ENCODE peak calls at places on chromosomes 3 and 15, in ten cellular contexts. Z, C, L, A, B, H, D, W, K and I are unnamed samples.

GRCh38 chr3:123088360-123088759 is 21.5 kb downstream of the PDIA5 start:
- DNase-seq in H (no peak), L (no peak), B (no peak), A (no peak), Z (no peak), K (no peak), D (no peak), C (no peak), W (no peak), I (no peak)

GRCh38 chr3:69058180-69058946 is 6.2 kb upstream of the TMF1 start:
- DNase-seq in B (no peak), A (no peak), C (no peak), L (no peak), H (no peak), D (no peak), W (no peak), K (no peak), Z (no peak), I (no peak)

GRCh38 chr15:27019687-27020086 is 48.7 kb downstream of the GABRG3 start:
- DNase-seq in Z (no peak), B (no peak), W (no peak), C (no peak), K (no peak), D (no peak), A (no peak), L (no peak), H (no peak), I (no peak)

GRCh38 chr3:15796771-15797599 is 794 bp downstream of the ANKRD28 start:
- DNase-seq in K (no peak), D (no peak), C (no peak), L (no peak), B (peak; percentile 77), H (peak; percentile 82), A (peak; percentile 25), Z (peak; percentile 65), W (peak; percentile 41), I (no peak)

GRCh38 chr15:62607643-62608042 is 434.9 kb upstream of the TPM1 start:
- DNase-seq in C (no peak), H (no peak), L (no peak), Z (no peak), B (peak; percentile 73), W (no peak), D (no peak), A (no peak), K (no peak), I (no peak)

GRCh38 chr3:139538733-139539132 is 809 bp downstream of the RBP1 start:
- DNase-seq in Z (no peak), K (peak; percentile 81), H (no peak), A (no peak), W (no peak), D (no peak), C (peak; percentile 29), L (no peak), B (peak; percentile 53), I (no peak)

GRCh38 chr3:29183346-29184087 is 97.4 kb upstream of the RBMS3 start:
- DNase-seq in D (no peak), C (no peak), K (no peak), B (peak; percentile 93), W (no peak), H (no peak), A (no peak), Z (no peak), L (no peak), I (no peak)

GRCh38 chr3:8848696-8849131 is 79.3 kb upstream of the OXTR start:
- DNase-seq in A (no peak), H (peak; percentile 46), B (peak; percentile 87), W (no peak), K (no peak), L (no peak), C (no peak), Z (no peak), D (no peak), I (no peak)

GRCh38 chr3:194925614-194926013 is 239.9 kb downstream of the FAM43A start:
- DNase-seq in H (no peak), Z (no peak), B (no peak), L (no peak), W (no peak), K (peak; percentile 28), D (no peak), C (no peak), A (no peak), I (no peak)

GRCh38 chr3:83877909-83878308 is 1080.9 kb upstream of the CADM2 start:
- DNase-seq in K (no peak), D (no peak), H (no peak), C (no peak), A (no peak), L (no peak), B (no peak), W (no peak), Z (no peak), I (no peak)

GRCh38 chr15:59329570-59330350 is 42.9 kb downstream of the MYO1E start:
- DNase-seq in C (no peak), Z (no peak), L (no peak), H (no peak), A (peak; percentile 88), W (no peak), K (no peak), D (no peak), B (peak; percentile 86), I (no peak)

GRCh38 chr15:63463793-63464192 is 40.6 kb upstream of the USP3 start:
- DNase-seq in Z (no peak), W (no peak), H (no peak), C (peak; percentile 62), L (no peak), D (no peak), A (no peak), K (no peak), B (no peak), I (no peak)

GRCh38 chr3:139458348-139458747 is 18.0 kb downstream of the RBP2 start:
- DNase-seq in D (no peak), B (no peak), Z (no peak), A (no peak), C (no peak), L (no peak), W (no peak), H (no peak), K (no peak), I (no peak)

GRCh38 chr15:60729850-60730458 is 251.0 kb upstream of the ICE2 start:
- DNase-seq in A (no peak), K (no peak), W (no peak), B (no peak), C (no peak), H (no peak), D (no peak), Z (no peak), L (no peak), I (no peak)

GRCh38 chr15:66938114-66938830 is 127.1 kb upstream of the SMAD3 start:
- DNase-seq in C (no peak), W (no peak), B (no peak), D (no peak), Z (no peak), A (no peak), L (no peak), K (no peak), H (no peak), I (no peak)

GRCh38 chr3:107870096-107870495 is 220.7 kb downstream of the CD47 start:
- DNase-seq in K (no peak), Z (no peak), B (no peak), A (no peak), W (no peak), H (no peak), D (no peak), L (no peak), C (no peak), I (no peak)

GRCh38 chr15:79834496-79834895 is 62.3 kb downstream of the MTHFS start:
- DNase-seq in L (peak; percentile 79), H (no peak), W (no peak), B (no peak), A (no peak), Z (no peak), K (no peak), C (no peak), D (no peak), I (no peak)

DNA sequence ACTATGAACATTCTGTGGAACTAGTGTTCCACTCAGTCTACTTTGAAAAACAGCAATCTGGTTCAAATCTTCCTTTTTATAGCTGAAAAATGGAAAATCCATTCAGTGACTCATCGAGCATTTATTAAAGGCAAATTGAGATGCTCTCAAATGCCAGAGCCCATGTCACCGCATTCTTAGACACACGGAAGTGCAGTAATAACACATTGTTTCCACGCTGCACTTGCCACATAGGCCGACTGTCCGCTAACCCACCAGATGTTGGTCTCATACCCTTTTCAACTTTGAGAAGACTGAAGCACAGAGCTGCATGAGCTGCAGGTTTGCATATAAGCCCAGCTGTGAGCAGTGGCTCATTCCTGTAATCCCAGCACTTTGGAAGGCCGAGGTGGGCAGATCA is 96.0 kb downstream of the TMEM266 start:
- DNase-seq in C (no peak), K (no peak), Z (no peak), W (no peak), D (no peak), A (no peak), L (no peak), H (no peak), B (peak; percentile 17), I (no peak)
- H3K27ac ChIP-seq in C (no peak overlapping the region), K (no peak overlapping the region), Z (no peak overlapping the region), W (no peak overlapping the region), D (no peak overlapping the region), A (no peak overlapping the region), L (no peak overlapping the region), H (no peak overlapping the region), B (no peak overlapping the region), I (no peak overlapping the region)

DNA sequence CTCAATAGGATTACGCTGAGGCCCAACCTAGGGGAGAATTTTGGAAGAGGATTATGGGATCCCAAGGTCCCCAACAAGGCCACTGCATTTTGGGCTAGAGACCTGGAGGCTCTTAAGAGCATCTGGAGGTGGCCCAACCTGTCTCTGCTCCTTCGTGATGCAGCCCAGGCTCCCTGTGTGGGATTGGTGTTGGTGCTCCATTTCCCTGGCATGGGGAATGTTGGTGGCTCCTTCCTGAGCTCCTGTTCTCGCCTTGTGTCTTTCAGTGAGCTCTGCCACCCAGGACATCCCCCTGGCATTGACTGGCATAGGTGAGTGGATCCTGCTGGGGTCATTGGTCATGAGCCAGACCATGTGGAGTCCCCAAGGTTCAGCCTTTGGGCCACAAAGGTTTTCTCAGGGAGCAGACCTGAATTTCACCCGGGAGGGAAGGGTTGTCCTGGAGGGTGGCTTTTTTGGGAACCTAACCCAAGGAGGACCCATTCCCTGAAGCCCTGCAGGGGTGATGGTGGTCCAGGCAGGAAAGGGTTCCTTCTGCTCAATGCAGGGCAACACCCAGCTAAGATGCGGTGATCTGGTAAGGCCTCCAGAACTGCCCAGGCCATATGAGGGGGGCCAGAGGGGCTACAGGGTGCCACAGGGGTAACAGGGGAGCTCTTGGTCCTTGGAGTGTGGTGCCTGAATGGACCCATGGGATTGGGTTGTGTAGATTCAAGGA is 202.5 kb downstream of the UBE3A start:
- DNase-seq in W (no peak), C (no peak), K (no peak), D (no peak), L (peak; percentile 22), A (no peak), Z (no peak), B (no peak), H (no peak), I (no peak)
- H3K9me3 ChIP-seq in W (peaks cover 68% of the 10 kb centered on the region), C (no peaks in the 10 kb centered on the region), K (no peaks in the 10 kb centered on the region), D (no peaks in the 10 kb centered on the region), L (no peaks in the 10 kb centered on the region), A (no peaks in the 10 kb centered on the region), Z (no peaks in the 10 kb centered on the region), B (peaks cover 76% of the 10 kb centered on the region), H (peaks cover 12% of the 10 kb centered on the region), I (no peaks in the 10 kb centered on the region)

GRCh38 chr3:73324203-73325155 is 263.0 kb downstream of the EBLN2 start:
- DNase-seq in D (no peak), W (no peak), B (no peak), C (peak; percentile 18), L (no peak), K (no peak), H (no peak), Z (no peak), A (no peak), I (no peak)
- H3K27ac ChIP-seq in D (no peak overlapping the region), W (no peak overlapping the region), B (no peak overlapping the region), C (no peak overlapping the region), L (peak overlapping the region; percentile 33), K (no peak overlapping the region), H (no peak overlapping the region), Z (no peak overlapping the region), A (no peak overlapping the region), I (no peak overlapping the region)

GRCh38 chr3:178735032-178735674 is 198.9 kb downstream of the KCNMB2 start:
- DNase-seq in L (no peak), H (no peak), K (no peak), W (no peak), C (no peak), Z (no peak), D (no peak), B (no peak), A (no peak), I (no peak)
- H3K9me3 ChIP-seq in L (no peaks in the 10 kb centered on the region), H (no peaks in the 10 kb centered on the region), K (no peaks in the 10 kb centered on the region), W (no peaks in the 10 kb centered on the region), C (no peaks in the 10 kb centered on the region), Z (no peaks in the 10 kb centered on the region), D (no peaks in the 10 kb centered on the region), B (no peaks in the 10 kb centered on the region), A (no peaks in the 10 kb centered on the region), I (no peaks in the 10 kb centered on the region)